ENCODE peak calls at places on chromosomes 7 and 10, in eight cellular contexts. T, U, K, H, X, I, L and Q are unnamed samples.
A peak's percentile ranks its signal among the peaks of the same experiment; 100 is the strongest.

GRCh38 chr7:50828801-50829200 is 46.1 kb upstream of the GRB10 start:
- DNase-seq in U (no peak), T (no peak), X (no peak), I (no peak), K (no peak), L (no peak), H (no peak), Q (no peak)

GRCh38 chr10:47296941-47297340 is 3.1 kb upstream of the GDF10 start:
- DNase-seq in I (no peak), X (no peak), U (no peak), L (no peak), T (no peak), H (no peak), K (no peak), Q (no peak)

GRCh38 chr7:71752171-71752935 is 620.4 kb downstream of the GALNT17 start:
- DNase-seq in K (no peak), I (no peak), T (no peak), H (peak; percentile 81), L (peak; percentile 86), U (peak; percentile 4), X (no peak), Q (peak; percentile 82)

GRCh38 chr7:91636129-91636724 is 244.3 kb downstream of the MTERF1 start:
- DNase-seq in T (no peak), K (peak; percentile 32), X (no peak), H (peak; percentile 15), U (peak; percentile 35), L (peak; percentile 74), I (no peak), Q (no peak)

GRCh38 chr10:116974442-116975005 is 30.5 kb downstream of the SHTN1 start:
- DNase-seq in I (no peak), K (peak; percentile 7), X (no peak), H (no peak), U (no peak), T (no peak), L (no peak), Q (no peak)

GRCh38 chr7:118259115-118259514 is 34.6 kb downstream of the ANKRD7 start:
- DNase-seq in T (no peak), L (no peak), I (no peak), U (no peak), K (no peak), H (no peak), X (no peak), Q (no peak)

GRCh38 chr10:474406-474805 is 215.1 kb downstream of the DIP2C start:
- DNase-seq in K (no peak), L (no peak), H (no peak), I (no peak), X (no peak), U (no peak), T (no peak), Q (no peak)

GRCh38 chr10:70780370-70780760 is 4.8 kb downstream of the TBATA start:
- DNase-seq in X (no peak), H (no peak), I (no peak), K (no peak), T (no peak), L (peak; percentile 60), U (no peak), Q (no peak)

GRCh38 chr10:81479316-81479715 is 395.7 kb upstream of the NRG3 start:
- DNase-seq in X (no peak), I (no peak), U (no peak), H (no peak), L (no peak), T (no peak), K (no peak), Q (no peak)

GRCh38 chr7:6290345-6290744 is 17.9 kb upstream of the CYTH3 start:
- DNase-seq in T (no peak), U (no peak), K (no peak), I (no peak), X (no peak), L (no peak), H (peak; percentile 36), Q (peak; percentile 34)

GRCh38 chr10:75611972-75612331 is 180.5 kb downstream of the LRMDA start:
- DNase-seq in K (no peak), X (no peak), U (no peak), L (no peak), T (no peak), I (peak; percentile 42), H (no peak), Q (no peak)

GRCh38 chr10:75613685-75614587 is 182.5 kb downstream of the LRMDA start:
- DNase-seq in X (no peak), U (no peak), I (no peak), L (no peak), H (no peak), T (no peak), K (no peak), Q (no peak)

GRCh38 chr10:75610187-75610586 is 178.8 kb downstream of the LRMDA start:
- DNase-seq in X (no peak), K (no peak), U (no peak), I (no peak), H (no peak), T (no peak), L (no peak), Q (no peak)

GRCh38 chr10:75611081-75611971 is 179.9 kb downstream of the LRMDA start:
- DNase-seq in H (no peak), U (peak; percentile 36), I (peak; percentile 47), X (no peak), T (no peak), K (no peak), L (no peak), Q (no peak)

DNA sequence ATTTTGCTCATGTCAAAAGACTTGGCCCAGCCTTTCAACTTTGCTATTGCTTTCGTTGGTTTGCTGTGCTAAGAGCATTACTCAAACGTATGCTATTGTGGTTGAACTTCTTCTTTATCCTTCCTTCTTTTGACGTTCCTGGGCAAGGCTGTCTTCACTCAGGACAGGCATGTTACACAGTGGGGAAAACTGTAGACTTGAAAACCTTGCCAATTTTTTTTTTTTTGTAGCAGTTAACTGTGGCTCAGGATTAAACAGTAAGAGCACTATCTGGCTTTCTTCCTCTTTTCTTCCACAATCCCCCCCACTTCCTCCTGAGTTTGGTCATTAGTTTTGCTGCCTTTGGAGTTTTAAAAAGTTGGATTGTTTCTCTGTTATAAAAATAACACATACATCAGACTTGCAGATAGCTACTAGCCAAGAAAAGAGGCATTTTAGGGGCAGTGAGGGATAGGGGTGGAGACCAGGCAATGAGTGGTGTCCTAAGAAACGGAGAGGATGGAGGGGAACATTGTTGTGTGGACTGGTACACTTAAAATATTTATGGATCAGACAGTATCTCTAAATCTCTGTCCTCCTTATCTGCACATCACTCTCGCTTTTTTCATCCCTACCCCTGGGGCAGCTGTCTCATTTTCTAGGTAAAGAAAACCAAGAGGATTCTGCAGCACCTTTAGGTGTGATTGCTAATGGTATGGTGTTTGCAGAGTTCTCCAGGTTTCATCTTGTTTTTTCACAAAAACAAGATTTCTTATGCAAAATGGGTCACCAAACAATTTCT is 181.7 kb downstream of the LRMDA start:
- DNase-seq in T (no peak), I (peak; percentile 50), H (no peak), U (no peak), K (no peak), X (no peak), L (no peak), Q (no peak)
- TF ChIP-seq POLR2AphosphoS5 in T (no peak), I (no peak), H (no peak), U (no peak), K (no peak), X (no peak), L (peak; percentile 63), Q (no peak)

GRCh38 chr7:37033141-37033540 is 308.8 kb upstream of the AOAH start:
- DNase-seq in U (no peak), I (no peak), K (no peak), H (no peak), L (no peak), X (no peak), T (no peak), Q (no peak)

GRCh38 chr7:37032258-37032601 is 307.9 kb upstream of the AOAH start:
- DNase-seq in U (no peak), K (no peak), L (no peak), T (no peak), I (no peak), H (no peak), X (no peak), Q (no peak)

GRCh38 chr7:37035631-37036030 is 311.3 kb upstream of the AOAH start:
- DNase-seq in U (no peak), K (no peak), X (no peak), H (no peak), I (no peak), L (no peak), T (no peak), Q (no peak)

GRCh38 chr7:37028909-37029440 is 304.7 kb upstream of the AOAH start:
- DNase-seq in L (no peak), T (no peak), I (no peak), U (no peak), X (no peak), K (peak; percentile 24), H (no peak), Q (no peak)

DNA sequence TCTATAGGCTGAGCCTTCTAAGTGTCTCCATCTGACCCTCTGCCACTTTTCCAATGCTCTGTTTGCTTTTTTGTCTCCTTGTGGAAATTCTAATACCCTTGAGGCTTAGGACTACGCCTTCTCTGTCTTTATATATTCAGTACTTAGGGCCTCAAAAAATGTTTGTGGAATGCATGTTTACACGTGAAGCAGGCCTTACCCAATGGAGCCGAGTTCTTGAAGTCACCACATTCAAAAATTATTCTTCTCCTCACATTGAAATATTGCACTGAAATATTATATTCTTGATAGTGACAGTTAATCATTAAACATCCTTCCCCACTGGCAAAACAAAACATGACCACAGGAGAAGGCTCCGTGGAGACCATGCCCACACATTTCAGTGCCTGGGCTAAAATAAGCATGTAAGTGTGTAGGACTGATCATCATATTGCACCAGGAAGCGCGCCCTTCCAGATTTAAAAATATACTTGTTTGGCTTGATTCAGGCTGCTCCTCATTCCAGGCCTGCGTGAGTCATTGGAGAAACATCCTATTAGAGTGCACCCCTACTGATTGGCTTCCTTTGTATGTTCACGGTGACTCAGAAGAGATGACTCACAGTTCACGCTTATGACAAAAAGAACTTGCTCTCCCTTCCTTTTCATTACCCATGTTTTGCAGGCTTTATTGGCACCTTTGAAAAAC is 307.4 kb upstream of the AOAH start:
- DNase-seq in K (peak; percentile 99), L (peak; percentile 94), U (peak; percentile 97), H (peak; percentile 55), T (peak; percentile 60), X (peak; percentile 83), I (no peak), Q (no peak)
- TF ChIP-seq POLR2A in K (no peak), L (no peak), U (no peak), H (no peak), T (no peak), X (no peak), I (no peak), Q (no peak)

GRCh38 chr7:100157069-100157333 is 1.5 kb downstream of the TRAPPC14 start:
- DNase-seq in U (no peak), K (no peak), H (no peak), L (no peak), T (no peak), X (no peak), I (no peak), Q (peak; percentile 74)
- H3K27ac ChIP-seq in U (peak overlapping the region; percentile 80), K (peak overlapping the region; percentile 91), H (peak overlapping the region; percentile 91), L (peak overlapping the region; percentile 89), T (peak overlapping the region; percentile 76), X (peak overlapping the region; percentile 32), I (no peak overlapping the region), Q (peak overlapping the region; percentile 88)

DNA sequence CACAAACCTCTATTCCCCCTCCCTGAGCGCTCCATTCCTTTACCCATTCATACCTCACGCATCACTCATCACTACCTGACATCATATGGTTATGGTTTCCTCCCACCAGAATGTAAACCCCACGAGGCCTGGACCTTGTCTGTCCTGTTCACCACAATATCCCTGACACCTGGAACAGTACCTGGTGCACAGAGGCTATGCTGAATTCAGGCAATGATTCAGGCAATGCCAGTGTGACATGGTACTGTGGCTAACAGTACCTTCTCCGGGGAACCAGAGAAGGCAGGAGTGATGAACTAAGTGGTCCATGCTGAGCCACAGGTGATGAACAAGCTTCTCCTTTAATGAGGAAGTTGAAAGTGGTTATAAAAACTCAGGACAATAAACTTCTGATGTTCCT is 202.5 kb upstream of the PLXNA4 start:
- DNase-seq in U (no peak), T (no peak), X (no peak), I (no peak), K (no peak), H (no peak), L (no peak), Q (no peak)
- TF ChIP-seq POLR2AphosphoS5 in U (no peak), T (no peak), X (no peak), I (no peak), K (no peak), H (no peak), L (no peak), Q (no peak)